ENCODE peak calls at places on chromosomes 2 and 18, in six cellular contexts. G is dorsolateral prefrontal cortex, L is astrocyte of the spinal cord, D is iPS DF 6.9, Q is PC-9, B is A673. S is an unnamed sample.

GRCh38 chr2:95526360-95527341 is 42.1 kb upstream of the TRIM43B start:
- DNase-seq in D (no peak), Q (peak), L (peak), B (peak), G (peak), S (no peak)

GRCh38 chr18:50933684-50934083 is 34.2 kb upstream of the ELAC1 start:
- DNase-seq in B (no peak), L (no peak), G (no peak), Q (no peak), D (no peak), S (no peak)

GRCh38 chr18:74146756-74147155 is 878 bp downstream of the FBXO15 start:
- DNase-seq in B (no peak), D (no peak), Q (no peak), G (no peak), L (no peak), S (no peak)

GRCh38 chr2:54597153-54597827 is 126.2 kb upstream of the EML6 start:
- DNase-seq in D (no peak), L (peak), B (no peak), Q (no peak), G (no peak), S (no peak)

GRCh38 chr2:203705184-203705583 is 1.3 kb upstream of the CD28 start:
- DNase-seq in D (no peak), B (no peak), L (no peak), Q (no peak), G (no peak), S (no peak)

GRCh38 chr2:203650860-203651613 is 55.4 kb upstream of the CD28 start:
- DNase-seq in Q (no peak), G (no peak), D (no peak), B (peak), L (peak), S (peak)

GRCh38 chr18:79786781-79787526 is 10.8 kb upstream of the KCNG2 start:
- DNase-seq in Q (no peak), B (no peak), D (no peak), G (peak), L (no peak), S (no peak)

GRCh38 chr2:231687133-231687852 is 21.0 kb upstream of the PTMA start:
- DNase-seq in B (peak), G (peak), L (peak), D (peak), Q (peak), S (no peak)

GRCh38 chr2:167181134-167181533 is 292.9 kb downstream of the XIRP2 start:
- DNase-seq in Q (no peak), B (no peak), L (peak), G (no peak), D (no peak), S (no peak)

GRCh38 chr2:134722728-134723127 is 3.9 kb upstream of the TMEM163 start:
- DNase-seq in L (no peak), B (no peak), D (no peak), G (no peak), Q (no peak), S (no peak)

GRCh38 chr2:226795281-226796011 is 4.2 kb downstream of the IRS1 start:
- DNase-seq in G (peak), B (no peak), L (peak), Q (peak), D (no peak), S (no peak)

GRCh38 chr18:49238433-49239042 is 221.9 kb downstream of the DYM start:
- DNase-seq in B (peak), Q (peak), D (no peak), L (peak), G (no peak), S (no peak)

GRCh38 chr18:44884446-44884845 is 203.8 kb downstream of the SETBP1 start:
- DNase-seq in Q (no peak), D (no peak), L (peak), G (no peak), B (no peak), S (no peak)

GRCh38 chr2:20438334-20439192 is 8.3 kb upstream of the RHOB start:
- DNase-seq in L (peak), D (no peak), B (no peak), G (no peak), Q (no peak), S (no peak)

DNA sequence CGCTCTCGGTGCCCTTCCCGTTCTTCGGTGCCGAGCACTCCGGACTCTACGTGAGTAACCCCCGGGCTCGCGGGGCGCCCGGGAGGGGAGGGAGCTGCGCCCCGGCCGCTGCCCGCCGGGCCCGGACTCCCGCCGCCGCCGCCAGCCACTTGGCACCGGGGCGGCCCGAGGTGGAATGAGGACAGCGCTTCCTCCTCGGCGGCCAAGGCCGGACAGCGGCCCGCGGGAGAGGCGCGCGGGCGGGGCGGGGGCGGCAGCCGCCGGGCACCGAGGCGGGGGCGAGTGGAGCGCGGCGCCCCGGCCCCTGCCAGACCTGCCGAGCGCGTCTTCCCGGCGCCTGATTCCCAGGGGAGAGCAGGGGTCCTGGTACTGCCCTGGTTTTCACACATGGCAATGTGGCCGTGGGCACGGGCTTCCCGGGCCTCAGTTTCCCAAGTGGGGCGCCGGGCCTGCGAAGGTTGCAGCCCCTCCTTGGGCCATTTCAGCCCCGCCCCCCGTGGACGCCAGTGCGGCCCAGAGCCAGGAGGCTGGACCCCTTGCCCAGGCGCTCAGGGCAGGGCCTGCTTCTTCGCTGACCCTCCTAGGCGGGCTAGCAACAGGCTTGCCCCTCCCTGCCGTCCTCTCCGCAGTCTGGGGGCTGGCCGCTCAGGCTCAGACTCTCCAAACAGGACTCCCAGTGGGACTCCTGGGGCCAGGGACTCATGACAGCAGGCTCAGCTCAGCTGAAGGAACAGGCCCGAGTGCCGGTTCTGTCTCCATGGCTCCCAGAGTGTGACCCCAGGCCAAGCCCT is 778 bp downstream of the SNED1 start:
- DNase-seq in D (no peak), G (no peak), B (no peak), Q (no peak), L (no peak), S (no peak)
- H3K4me3 ChIP-seq in D (peak), G (peak), B (peak), Q (peak), L (peak), S (peak)

DNA sequence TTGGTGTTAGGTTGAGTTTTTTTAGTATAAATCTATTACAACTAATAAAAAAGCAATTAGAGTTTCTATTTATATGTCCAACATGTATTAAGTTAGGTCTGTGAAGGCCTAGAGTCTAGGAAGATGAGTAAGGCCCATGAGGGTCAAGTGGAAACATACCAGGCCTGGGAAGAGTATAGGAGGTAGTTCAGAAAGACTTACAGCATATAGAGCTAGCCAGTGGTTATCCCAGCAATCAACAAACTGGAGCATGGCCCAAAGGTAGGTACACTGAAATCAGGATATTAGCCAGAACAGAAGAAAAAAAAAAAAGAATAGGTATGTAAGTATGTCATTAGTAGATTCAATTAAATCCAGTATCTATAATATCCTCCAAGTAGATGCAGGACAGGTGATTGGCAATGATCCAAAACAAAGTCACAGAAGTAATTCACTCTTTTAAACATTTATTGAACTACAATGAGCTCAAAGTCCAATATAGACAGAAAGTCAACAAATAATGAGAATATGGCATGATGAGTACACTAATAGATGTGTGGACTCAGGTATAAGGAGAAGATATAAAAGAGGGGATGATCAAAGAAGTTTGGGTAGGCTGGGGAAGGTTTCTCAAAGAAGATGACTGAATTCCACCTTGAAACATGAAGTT is 70.3 kb downstream of the IKZF2 start:
- DNase-seq in D (no peak), Q (no peak), L (no peak), G (no peak), B (no peak), S (no peak)
- H3K4me3 ChIP-seq in D (no peak), Q (no peak), L (no peak), G (no peak), B (no peak), S (no peak)

GRCh38 chr18:55420665-55420964 is 167.4 kb downstream of the TCF4 start:
- DNase-seq in B (no peak), D (no peak), G (no peak), L (peak), Q (no peak), S (no peak)
- H3K4me3 ChIP-seq in B (peak), D (no peak), G (peak), L (peak), Q (no peak), S (no peak)

GRCh38 chr2:48531141-48531648 is 1.2 kb downstream of the STON1 start:
- DNase-seq in B (peak), D (no peak), L (peak), Q (no peak), G (no peak), S (no peak)
- H3K4me3 ChIP-seq in B (peak), D (peak), L (peak), Q (no peak), G (peak), S (peak)

S was measured in epithelial cell of proximal tubule.